ENCODE peak calls at places on chromosome 11, in five cellular contexts. E, Z, I, O and K are unnamed samples.

GRCh38 chr11:3037041-3037944 is 19.9 kb downstream of the CARS1 start:
- DNase-seq in E (peak; percentile 76), I (peak; percentile 45), O (peak; percentile 43), Z (peak; percentile 75), K (peak; percentile 64)

GRCh38 chr11:1223346-1224108 is 661 bp downstream of the MUC5B start:
- DNase-seq in E (peak; percentile 1), O (no peak), I (no peak), Z (no peak), K (no peak)

GRCh38 chr11:57230797-57231538 is 6.1 kb downstream of the APLNR start:
- DNase-seq in I (no peak), Z (no peak), O (no peak), E (no peak), K (no peak)

GRCh38 chr11:67261942-67262681 is 4.2 kb upstream of the GRK2 start:
- DNase-seq in O (no peak), I (no peak), Z (no peak), E (no peak), K (no peak)

GRCh38 chr11:76267563-76267962 is 61.3 kb upstream of the WNT11 start:
- DNase-seq in I (no peak), E (no peak), Z (peak; percentile 54), O (peak; percentile 36), K (no peak)

GRCh38 chr11:114159320-114159719 is 99.8 kb downstream of the ZBTB16 start:
- DNase-seq in Z (no peak), E (no peak), O (no peak), I (no peak), K (peak; percentile 12)

GRCh38 chr11:67420147-67420645 is 4.7 kb downstream of the CARNS1 start:
- DNase-seq in Z (no peak), I (no peak), E (no peak), O (no peak), K (no peak)

GRCh38 chr11:2096919-2097301 is 42.3 kb downstream of the IGF2 start:
- DNase-seq in I (no peak), E (no peak), O (no peak), Z (no peak), K (no peak)

GRCh38 chr11:134389464-134390180 is 22.4 kb downstream of the B3GAT1 start:
- DNase-seq in Z (no peak), I (no peak), O (no peak), E (no peak), K (no peak)

GRCh38 chr11:13210424-13210823 is 67.2 kb upstream of the BMAL1 start:
- DNase-seq in Z (peak; percentile 90), E (peak; percentile 30), I (no peak), O (peak; percentile 66), K (peak; percentile 18)

GRCh38 chr11:9211322-9211721 is 53.8 kb downstream of the DENND5A start:
- DNase-seq in I (no peak), Z (no peak), E (no peak), O (no peak), K (no peak)

GRCh38 chr11:103700605-103701004 is 335.8 kb upstream of the DDI1 start:
- DNase-seq in O (peak; percentile 42), I (no peak), Z (peak; percentile 85), E (no peak), K (no peak)

GRCh38 chr11:37371346-37371970 is 773.4 kb upstream of the RAG2 start:
- DNase-seq in E (no peak), I (no peak), Z (no peak), O (no peak), K (no peak)

GRCh38 chr11:3158131-3158591 is 6.9 kb downstream of the OSBPL5 start:
- DNase-seq in I (no peak), O (no peak), Z (no peak), E (no peak), K (no peak)

GRCh38 chr11:7449841-7450214 is 35.5 kb upstream of the OLFML1 start:
- DNase-seq in O (no peak), Z (no peak), I (no peak), E (no peak), K (no peak)

GRCh38 chr11:107704432-107704831 is 7.4 kb downstream of the SLN start:
- DNase-seq in E (no peak), O (no peak), I (no peak), Z (peak; percentile 31), K (no peak)

GRCh38 chr11:8061555-8062428 is 19.2 kb upstream of the TUB start:
- DNase-seq in Z (no peak), I (no peak), E (no peak), O (no peak), K (no peak)

GRCh38 chr11:111762981-111763643 is 3.1 kb downstream of the PPP2R1B start:
- DNase-seq in I (no peak), Z (peak; percentile 48), O (no peak), E (no peak), K (peak; percentile 9)

GRCh38 chr11:17498058-17498457 is 21.4 kb upstream of the ABCC8 start:
- DNase-seq in O (no peak), I (no peak), Z (no peak), E (no peak), K (peak; percentile 36)

GRCh38 chr11:78768345-78768744 is 193.7 kb upstream of the NARS2 start:
- DNase-seq in Z (no peak), O (no peak), E (no peak), I (no peak), K (no peak)

GRCh38 chr11:1082346-1082727 is 7.7 kb downstream of the MUC2 start:
- DNase-seq in I (no peak), O (no peak), E (no peak), Z (no peak), K (no peak)

GRCh38 chr11:103031834-103032233 is 60.1 kb downstream of the DCUN1D5 start:
- DNase-seq in Z (no peak), I (no peak), O (no peak), E (no peak), K (no peak)

GRCh38 chr11:32071811-32072210 is 19.1 kb upstream of the RCN1 start:
- DNase-seq in E (no peak), O (no peak), Z (peak; percentile 66), I (no peak), K (peak; percentile 4)

GRCh38 chr11:12741671-12742216 is 67.5 kb downstream of the TEAD1 start:
- DNase-seq in Z (no peak), O (no peak), E (no peak), I (no peak), K (no peak)

GRCh38 chr11:36340909-36341308 is 44.8 kb downstream of the PRR5L start:
- DNase-seq in I (no peak), O (no peak), E (no peak), Z (no peak), K (no peak)

GRCh38 chr11:111474432-111474831 is 37.8 kb downstream of the BTG4 start:
- DNase-seq in E (no peak), Z (no peak), I (no peak), O (no peak), K (no peak)

GRCh38 chr11:118200901-118201680 is 23.7 kb downstream of the JAML start:
- DNase-seq in Z (no peak), I (no peak), E (no peak), O (no peak), K (no peak)

GRCh38 chr11:132888226-132888625 is 644.1 kb downstream of the OPCML start:
- DNase-seq in O (no peak), Z (no peak), I (no peak), E (no peak), K (no peak)

GRCh38 chr11:11931461-11932055 is 76.9 kb downstream of the DKK3 start:
- DNase-seq in I (no peak), E (peak; percentile 29), O (peak; percentile 53), Z (peak; percentile 83), K (peak; percentile 71)

GRCh38 chr11:100753562-100753961 is 66.5 kb downstream of the ARHGAP42 start:
- DNase-seq in Z (no peak), I (no peak), E (no peak), O (no peak), K (no peak)